ENCODE peak calls at places on chromosomes 6 and 20, in five cellular contexts. One of them, this sample, is unnamed.

GRCh38 chr6:167824591-167825041 is 2.1 kb upstream of the AFDN start:
- DNase-seq in SK-MEL-5: peak; percentile 36
- DNase-seq in endothelial cell: no peak
- DNase-seq in GF-D8: no peak
- DNase-seq in cardiac muscle cell: no peak
- DNase-seq in this sample: peak; percentile 67

GRCh38 chr6:145252737-145253136 is 482.6 kb downstream of the EPM2A start:
- DNase-seq in SK-MEL-5: no peak
- DNase-seq in endothelial cell: no peak
- DNase-seq in GF-D8: no peak
- DNase-seq in cardiac muscle cell: no peak
- DNase-seq in this sample: no peak

GRCh38 chr6:18216411-18216810 is 47.9 kb downstream of the DEK start:
- DNase-seq in SK-MEL-5: no peak
- DNase-seq in endothelial cell: no peak
- DNase-seq in GF-D8: no peak
- DNase-seq in cardiac muscle cell: no peak
- DNase-seq in this sample: no peak

GRCh38 chr20:57451759-57452661 is 60.8 kb downstream of the RBM38 start:
- DNase-seq in SK-MEL-5: peak; percentile 34
- DNase-seq in endothelial cell: no peak
- DNase-seq in GF-D8: peak; percentile 95
- DNase-seq in cardiac muscle cell: no peak
- DNase-seq in this sample: no peak

GRCh38 chr6:35184580-35185301 is 29.0 kb upstream of the SCUBE3 start:
- DNase-seq in SK-MEL-5: no peak
- DNase-seq in endothelial cell: no peak
- DNase-seq in GF-D8: no peak
- DNase-seq in cardiac muscle cell: no peak
- DNase-seq in this sample: no peak

GRCh38 chr6:128259036-128259734 is 261.2 kb downstream of the PTPRK start:
- DNase-seq in SK-MEL-5: no peak
- DNase-seq in endothelial cell: no peak
- DNase-seq in GF-D8: no peak
- DNase-seq in cardiac muscle cell: no peak
- DNase-seq in this sample: no peak

GRCh38 chr6:162119349-162119748 is 608.2 kb downstream of the PRKN start:
- DNase-seq in SK-MEL-5: no peak
- DNase-seq in endothelial cell: peak; percentile 21
- DNase-seq in GF-D8: peak; percentile 2
- DNase-seq in cardiac muscle cell: no peak
- DNase-seq in this sample: peak; percentile 4

GRCh38 chr20:59144179-59144830 is 19.3 kb upstream of the ZNF831 start:
- DNase-seq in SK-MEL-5: no peak
- DNase-seq in endothelial cell: no peak
- DNase-seq in GF-D8: no peak
- DNase-seq in cardiac muscle cell: no peak
- DNase-seq in this sample: no peak

GRCh38 chr6:10347561-10348327 is 67.1 kb downstream of the TFAP2A start:
- DNase-seq in SK-MEL-5: no peak
- DNase-seq in endothelial cell: no peak
- DNase-seq in GF-D8: no peak
- DNase-seq in cardiac muscle cell: no peak
- DNase-seq in this sample: no peak

GRCh38 chr6:157732416-157733161 is 90.5 kb upstream of the SNX9 start:
- DNase-seq in SK-MEL-5: no peak
- DNase-seq in endothelial cell: no peak
- DNase-seq in GF-D8: no peak
- DNase-seq in cardiac muscle cell: no peak
- DNase-seq in this sample: peak; percentile 88

GRCh38 chr6:129871220-129871619 is 10.1 kb upstream of the TMEM244 start:
- DNase-seq in SK-MEL-5: no peak
- DNase-seq in endothelial cell: no peak
- DNase-seq in GF-D8: no peak
- DNase-seq in cardiac muscle cell: no peak
- DNase-seq in this sample: no peak

GRCh38 chr6:41334482-41335023 is 855 bp upstream of the NCR2 start:
- DNase-seq in SK-MEL-5: peak; percentile 19
- DNase-seq in endothelial cell: no peak
- DNase-seq in GF-D8: no peak
- DNase-seq in cardiac muscle cell: no peak
- DNase-seq in this sample: no peak

GRCh38 chr20:31987744-31988143 is 19.8 kb downstream of the XKR7 start:
- DNase-seq in SK-MEL-5: peak; percentile 28
- DNase-seq in endothelial cell: no peak
- DNase-seq in GF-D8: no peak
- DNase-seq in cardiac muscle cell: no peak
- DNase-seq in this sample: peak; percentile 41

GRCh38 chr6:159788757-159789376 is 535 bp downstream of the TCP1 start:
- DNase-seq in SK-MEL-5: peak; percentile 21
- DNase-seq in endothelial cell: peak; percentile 64
- DNase-seq in GF-D8: no peak
- DNase-seq in cardiac muscle cell: peak; percentile 79
- DNase-seq in this sample: no peak

GRCh38 chr20:12775041-12775440 is 233.7 kb upstream of the SPTLC3 start:
- DNase-seq in SK-MEL-5: no peak
- DNase-seq in endothelial cell: no peak
- DNase-seq in GF-D8: no peak
- DNase-seq in cardiac muscle cell: no peak
- DNase-seq in this sample: no peak

GRCh38 chr6:147418523-147418922 is 90.0 kb upstream of the SAMD5 start:
- DNase-seq in SK-MEL-5: no peak
- DNase-seq in endothelial cell: no peak
- DNase-seq in GF-D8: no peak
- DNase-seq in cardiac muscle cell: no peak
- DNase-seq in this sample: no peak

GRCh38 chr6:71080151-71080550 is 123.3 kb upstream of the B3GAT2 start:
- DNase-seq in SK-MEL-5: no peak
- DNase-seq in endothelial cell: no peak
- DNase-seq in GF-D8: no peak
- DNase-seq in cardiac muscle cell: no peak
- DNase-seq in this sample: no peak

GRCh38 chr20:33681728-33682353 is 4.3 kb downstream of the E2F1 start:
- DNase-seq in SK-MEL-5: no peak
- DNase-seq in endothelial cell: no peak
- DNase-seq in GF-D8: no peak
- DNase-seq in cardiac muscle cell: no peak
- DNase-seq in this sample: no peak

GRCh38 chr20:51752343-51752951 is 15.7 kb downstream of the ATP9A start:
- DNase-seq in SK-MEL-5: peak; percentile 36
- DNase-seq in endothelial cell: no peak
- DNase-seq in GF-D8: no peak
- DNase-seq in cardiac muscle cell: no peak
- DNase-seq in this sample: no peak

GRCh38 chr6:143125455-143125854 is 64.8 kb downstream of the AIG1 start:
- DNase-seq in SK-MEL-5: no peak
- DNase-seq in endothelial cell: no peak
- DNase-seq in GF-D8: no peak
- DNase-seq in cardiac muscle cell: no peak
- DNase-seq in this sample: no peak

GRCh38 chr20:63082308-63082938 is 75.7 kb upstream of the BHLHE23 start:
- DNase-seq in SK-MEL-5: peak; percentile 30
- DNase-seq in endothelial cell: peak; percentile 79
- DNase-seq in GF-D8: no peak
- DNase-seq in cardiac muscle cell: peak; percentile 84
- DNase-seq in this sample: no peak

GRCh38 chr6:157991067-157991432 is 9.4 kb downstream of the SYNJ2 start:
- DNase-seq in SK-MEL-5: no peak
- DNase-seq in endothelial cell: no peak
- DNase-seq in GF-D8: no peak
- DNase-seq in cardiac muscle cell: no peak
- DNase-seq in this sample: no peak

GRCh38 chr20:1533059-1533458 is 24.4 kb downstream of the SIRPD start:
- DNase-seq in SK-MEL-5: peak; percentile 41
- DNase-seq in endothelial cell: no peak
- DNase-seq in GF-D8: no peak
- DNase-seq in cardiac muscle cell: no peak
- DNase-seq in this sample: no peak

GRCh38 chr6:36577298-36577697 is 16.9 kb upstream of the SRSF3 start:
- DNase-seq in SK-MEL-5: no peak
- DNase-seq in endothelial cell: no peak
- DNase-seq in GF-D8: no peak
- DNase-seq in cardiac muscle cell: no peak
- DNase-seq in this sample: no peak

GRCh38 chr20:4828830-4829493 is 107.3 kb downstream of the PRND start:
- DNase-seq in SK-MEL-5: no peak
- DNase-seq in endothelial cell: no peak
- DNase-seq in GF-D8: peak; percentile 16
- DNase-seq in cardiac muscle cell: no peak
- DNase-seq in this sample: no peak

GRCh38 chr20:34888468-34888867 is 12.1 kb downstream of the ACSS2 start:
- DNase-seq in SK-MEL-5: no peak
- DNase-seq in endothelial cell: no peak
- DNase-seq in GF-D8: no peak
- DNase-seq in cardiac muscle cell: no peak
- DNase-seq in this sample: no peak

GRCh38 chr6:116352515-116353471 is 18.0 kb upstream of the DSE start:
- DNase-seq in SK-MEL-5: no peak
- DNase-seq in endothelial cell: no peak
- DNase-seq in GF-D8: no peak
- DNase-seq in cardiac muscle cell: no peak
- DNase-seq in this sample: no peak

GRCh38 chr20:45044601-45045000 is 56.3 kb downstream of the KCNS1 start:
- DNase-seq in SK-MEL-5: no peak
- DNase-seq in endothelial cell: no peak
- DNase-seq in GF-D8: no peak
- DNase-seq in cardiac muscle cell: no peak
- DNase-seq in this sample: no peak